ENCODE peak calls at places on chromosomes 7 and 10, in four cellular contexts. Y is GM23248, J is AG08395, U is GOT3. W is an unnamed sample.

GRCh38 chr7:120353171-120353570 is 80.2 kb downstream of the KCND2 start:
- DNase-seq in Y (no peak), J (no peak), U (no peak), W (no peak)

GRCh38 chr10:86377797-86378146 is 11.2 kb upstream of the GRID1 start:
- DNase-seq in Y (no peak), J (no peak), U (no peak), W (no peak)

GRCh38 chr7:122137291-122138077 is 6.6 kb downstream of the AASS start:
- DNase-seq in Y (peak; percentile 27), J (no peak), U (no peak), W (no peak)

GRCh38 chr7:128259131-128260056 is 18.3 kb downstream of the LEP start:
- DNase-seq in Y (peak; percentile 36), J (no peak), U (no peak), W (no peak)

GRCh38 chr10:99975942-99976809 is 33.6 kb downstream of the DNMBP start:
- DNase-seq in Y (peak; percentile 68), J (peak; percentile 13), U (no peak), W (no peak)

GRCh38 chr7:25009271-25009670 is 29.3 kb upstream of the OSBPL3 start:
- DNase-seq in Y (peak; percentile 96), J (peak; percentile 88), U (no peak), W (no peak)

GRCh38 chr10:59857921-59858320 is 48.4 kb downstream of the CCDC6 start:
- DNase-seq in Y (no peak), J (no peak), U (no peak), W (no peak)

GRCh38 chr10:44890721-44891550 is 20.2 kb upstream of the TMEM72 start:
- DNase-seq in Y (no peak), J (no peak), U (no peak), W (no peak)

GRCh38 chr7:97145068-97145467 is 27.6 kb downstream of the SDHAF3 start:
- DNase-seq in Y (peak; percentile 43), J (peak; percentile 29), U (no peak), W (no peak)

GRCh38 chr10:101778781-101779543 is 3.0 kb upstream of the FGF8 start:
- DNase-seq in Y (peak; percentile 60), J (no peak), U (no peak), W (no peak)

GRCh38 chr10:116784035-116784434 is 41.7 kb upstream of the HSPA12A start:
- DNase-seq in Y (no peak), J (no peak), U (no peak), W (no peak)

GRCh38 chr10:49161411-49161997 is 26.7 kb downstream of the TMEM273 start:
- DNase-seq in Y (peak; percentile 83), J (peak; percentile 65), U (no peak), W (no peak)

GRCh38 chr10:74949024-74949423 is 122.6 kb downstream of the KAT6B start:
- DNase-seq in Y (no peak), J (no peak), U (no peak), W (no peak)

GRCh38 chr10:35027567-35027966 is 62.6 kb downstream of the CUL2 start:
- DNase-seq in Y (peak; percentile 48), J (peak; percentile 42), U (no peak), W (no peak)

GRCh38 chr10:50281210-50281966 is 30.1 kb upstream of the ASAH2 start:
- DNase-seq in Y (no peak), J (no peak), U (no peak), W (no peak)

GRCh38 chr7:99386584-99387238 is 12.2 kb downstream of the ARPC1B start:
- DNase-seq in Y (peak; percentile 59), J (peak; percentile 36), U (no peak), W (peak; percentile 22)

GRCh38 chr7:138388673-138389491 is 71.2 kb upstream of the TRIM24 start:
- DNase-seq in Y (no peak), J (no peak), U (no peak), W (no peak)

GRCh38 chr10:72625276-72625607 is 637 bp downstream of the MICU1 start:
- DNase-seq in Y (no peak), J (no peak), U (no peak), W (no peak)

GRCh38 chr10:109633846-109634245 is 289.5 kb downstream of the XPNPEP1 start:
- DNase-seq in Y (no peak), J (no peak), U (no peak), W (no peak)

GRCh38 chr7:133887459-133887858 is 239.7 kb upstream of the LRGUK start:
- DNase-seq in Y (peak; percentile 17), J (no peak), U (no peak), W (no peak)

GRCh38 chr7:44796034-44796503 is 412 bp upstream of the PPIA start:
- DNase-seq in Y (peak; percentile 73), J (peak; percentile 44), U (no peak), W (no peak)

GRCh38 chr10:100970076-100970913 is 991 bp downstream of the SEMA4G start:
- DNase-seq in Y (no peak), J (no peak), U (no peak), W (no peak)

GRCh38 chr10:74921744-74922143 is 95.3 kb downstream of the KAT6B start:
- DNase-seq in Y (no peak), J (no peak), U (no peak), W (no peak)

GRCh38 chr10:103504181-103504783 is 10.8 kb downstream of the NEURL1 start:
- DNase-seq in Y (peak; percentile 25), J (no peak), U (no peak), W (peak; percentile 56)

GRCh38 chr10:120827251-120827875 is 23.8 kb upstream of the WDR11 start:
- DNase-seq in Y (no peak), J (no peak), U (no peak), W (no peak)

GRCh38 chr7:103031781-103032180 is 42.8 kb downstream of the FBXL13 start:
- DNase-seq in Y (peak; percentile 14), J (no peak), U (no peak), W (no peak)

GRCh38 chr7:4607321-4607729 is 74.8 kb upstream of the FOXK1 start:
- DNase-seq in Y (peak; percentile 57), J (no peak), U (no peak), W (no peak)

GRCh38 chr7:4670791-4671190 is 11.3 kb upstream of the FOXK1 start:
- DNase-seq in Y (no peak), J (no peak), U (no peak), W (no peak)

GRCh38 chr7:12647364-12648219 is 39.8 kb upstream of the ARL4A start:
- DNase-seq in Y (peak; percentile 87), J (peak; percentile 43), U (no peak), W (no peak)

GRCh38 chr7:98229441-98229840 is 18.2 kb downstream of the BHLHA15 start:
- DNase-seq in Y (no peak), J (no peak), U (no peak), W (no peak)

W was measured in activated T-helper 1 cell treated with anti-CD3 and anti-CD28 coated beads, Interleukin-12 subunit alpha, Interleukin-12 subunit beta, Interleukin-2, Interleukin-4 antibody, amounts not matched to agents 30 ng/mL and 10 ng/mL and 1 ng/mL, durations not matched to agents 14 hours and 24 hours and 36 hours.